ENCODE peak calls at places on chromosomes 3 and 15, in four cellular contexts. Z is mucosa of gallbladder, P is AG09309, R is GM19239. D is an unnamed sample.

GRCh38 chr3:15050405-15051092 is 14.6 kb downstream of the MRPS25 start:
- DNase-seq in Z (no peak), P (no peak), R (peak; percentile 60), D (no peak)

GRCh38 chr3:114686624-114687023 is 392.8 kb downstream of the TIGIT start:
- DNase-seq in Z (no peak), P (no peak), R (no peak), D (no peak)

GRCh38 chr3:17183951-17184550 is 299.3 kb downstream of the PLCL2 start:
- DNase-seq in Z (no peak), P (peak; percentile 16), R (no peak), D (no peak)

GRCh38 chr15:95076381-95076780 is 845.0 kb downstream of the MCTP2 start:
- DNase-seq in Z (no peak), P (no peak), R (no peak), D (no peak)

GRCh38 chr3:53354945-53355498 is 7.7 kb upstream of the DCP1A start:
- DNase-seq in Z (no peak), P (no peak), R (no peak), D (no peak)

GRCh38 chr15:81190922-81191507 is 5.7 kb upstream of the IL16 start:
- DNase-seq in Z (no peak), P (no peak), R (no peak), D (no peak)

GRCh38 chr3:101898752-101899169 is 49.4 kb downstream of the NFKBIZ start:
- DNase-seq in Z (peak; percentile 12), P (no peak), R (peak; percentile 14), D (no peak)

GRCh38 chr3:116863842-116864626 is 154.5 kb downstream of the TUSC7 start:
- DNase-seq in Z (no peak), P (no peak), R (no peak), D (no peak)

GRCh38 chr3:138406606-138407005 is 27.8 kb upstream of the ESYT3 start:
- DNase-seq in Z (no peak), P (no peak), R (no peak), D (no peak)

GRCh38 chr3:14491396-14492190 is 48.5 kb downstream of the GRIP2 start:
- DNase-seq in Z (no peak), P (no peak), R (no peak), D (no peak)

GRCh38 chr3:196813903-196814302 is 53.8 kb upstream of the SENP5 start:
- DNase-seq in Z (no peak), P (no peak), R (no peak), D (no peak)

GRCh38 chr3:76943671-76944070 is 96.2 kb upstream of the ROBO2 start:
- DNase-seq in Z (no peak), P (no peak), R (no peak), D (no peak)

GRCh38 chr3:126355777-126356372 is 1.3 kb downstream of the KLF15 start:
- DNase-seq in Z (peak; percentile 95), P (no peak), R (no peak), D (peak; percentile 98)

GRCh38 chr3:61250784-61251173 is 473 bp downstream of the FHIT start:
- DNase-seq in Z (peak; percentile 19), P (no peak), R (no peak), D (peak; percentile 29)

GRCh38 chr15:32843211-32843907 is 125.6 kb downstream of the GREM1 start:
- DNase-seq in Z (no peak), P (peak; percentile 80), R (no peak), D (no peak)

GRCh38 chr3:24623657-24624056 is 129.0 kb upstream of the THRB start:
- DNase-seq in Z (no peak), P (no peak), R (no peak), D (no peak)

GRCh38 chr3:176951586-176952292 is 245.5 kb downstream of the TBL1XR1 start:
- DNase-seq in Z (no peak), P (no peak), R (no peak), D (no peak)

GRCh38 chr3:146184616-146185015 is 23.6 kb upstream of the PLOD2 start:
- DNase-seq in Z (no peak), P (no peak), R (no peak), D (peak; percentile 57)

GRCh38 chr15:31469801-31470545 is 143.3 kb downstream of the KLF13 start:
- DNase-seq in Z (no peak), P (no peak), R (no peak), D (no peak)

GRCh38 chr15:98154863-98155262 is 194.4 kb downstream of the ARRDC4 start:
- DNase-seq in Z (peak; percentile 14), P (peak; percentile 28), R (no peak), D (no peak)

GRCh38 chr3:101676765-101677435 is at the start of gene ZBTB11:
- DNase-seq in Z (peak; percentile 100), P (peak; percentile 99), R (peak; percentile 87), D (peak; percentile 100)

GRCh38 chr15:42165081-42165480 is 8.6 kb upstream of the PLA2G4F start:
- DNase-seq in Z (no peak), P (peak; percentile 2), R (no peak), D (no peak)

D was measured in prostate gland.